ENCODE peak calls at places on chromosomes 4 and X, in four cellular contexts. B, H, G and Z are unnamed samples.

GRCh38 chr4:87410669-87411068 is 11.7 kb upstream of the NUDT9 start:
- DNase-seq in G (no peak), B (no peak), H (no peak), Z (no peak)

GRCh38 chr4:42339935-42340406 is 57.3 kb upstream of the SHISA3 start:
- DNase-seq in G (no peak), H (no peak), B (peak; percentile 1), Z (no peak)

GRCh38 chr4:159390648-159391047 is 287.8 kb downstream of the RAPGEF2 start:
- DNase-seq in H (no peak), B (peak; percentile 99), G (no peak), Z (no peak)

GRCh38 chrX:20265221-20265725 is 1.4 kb downstream of the RPS6KA3 start:
- DNase-seq in G (no peak), B (peak; percentile 77), H (peak; percentile 67), Z (no peak)

GRCh38 chrX:72060196-72060974 is 71.3 kb downstream of the RTL5 start:
- DNase-seq in B (no peak), H (no peak), G (peak; percentile 53), Z (peak; percentile 8)

GRCh38 chr4:53478671-53479456 is 101.4 kb downstream of the FIP1L1 start:
- DNase-seq in B (peak; percentile 86), G (no peak), H (no peak), Z (no peak)

GRCh38 chr4:132056466-132056865 is 1092.6 kb upstream of the PCDH10 start:
- DNase-seq in G (no peak), B (no peak), H (no peak), Z (no peak)

GRCh38 chr4:120266602-120267001 is 200.0 kb upstream of the MAD2L1 start:
- DNase-seq in H (no peak), G (no peak), B (peak; percentile 50), Z (no peak)

GRCh38 chr4:74758521-74758920 is 35.8 kb downstream of the BTC start:
- DNase-seq in G (no peak), H (no peak), B (no peak), Z (no peak)

GRCh38 chr4:140188975-140189374 is 35.0 kb upstream of the MAML3 start:
- DNase-seq in B (peak; percentile 38), H (peak; percentile 55), G (no peak), Z (no peak)

GRCh38 chr4:56271121-56271520 is 116.2 kb downstream of the AASDH start:
- DNase-seq in B (peak; percentile 53), G (no peak), H (no peak), Z (no peak)

GRCh38 chr4:8176547-8177399 is 18.2 kb upstream of the ABLIM2 start:
- DNase-seq in G (no peak), H (no peak), B (peak; percentile 51), Z (no peak)

GRCh38 chr4:96347582-96347981 is 507.7 kb downstream of the PDHA2 start:
- DNase-seq in H (no peak), B (peak; percentile 62), G (no peak), Z (no peak)

GRCh38 chr4:7466904-7467303 is 32.2 kb upstream of the PSAPL1 start:
- DNase-seq in H (no peak), B (no peak), G (peak; percentile 93), Z (peak; percentile 61)

GRCh38 chr4:4327652-4328121 is 37.6 kb downstream of the ZBTB49 start:
- DNase-seq in H (no peak), B (no peak), G (no peak), Z (peak; percentile 2)

GRCh38 chrX:30504309-30504708 is 73.3 kb downstream of the TASL start:
- DNase-seq in G (no peak), H (no peak), B (peak; percentile 8), Z (peak; percentile 0)

GRCh38 chrX:155242300-155242699 is 22.0 kb downstream of the RAB39B start:
- DNase-seq in B (no peak), G (no peak), H (no peak), Z (no peak)

GRCh38 chrX:70498129-70498528 is 53.5 kb downstream of the DLG3 start:
- DNase-seq in H (no peak), B (no peak), G (no peak), Z (no peak)

GRCh38 chrX:13380230-13380629 is 60.4 kb upstream of the ATXN3L start:
- DNase-seq in B (peak; percentile 76), H (no peak), G (no peak), Z (no peak)

GRCh38 chr4:42412251-42412650 is 15.0 kb downstream of the SHISA3 start:
- DNase-seq in B (no peak), H (no peak), G (no peak), Z (no peak)

GRCh38 chrX:155094468-155095061 is 23.3 kb downstream of the BRCC3 start:
- DNase-seq in B (peak; percentile 24), H (no peak), G (no peak), Z (no peak)

GRCh38 chrX:4320436-4320947 is 607.0 kb upstream of the PRKX start:
- DNase-seq in G (no peak), H (no peak), B (no peak), Z (no peak)

GRCh38 chrX:97672608-97673007 is 788.9 kb downstream of the RPA4 start:
- DNase-seq in G (no peak), B (no peak), H (no peak), Z (no peak)

GRCh38 chr4:7124643-7125442 is 57.0 kb upstream of the GRPEL1 start:
- DNase-seq in H (peak; percentile 76), G (no peak), B (peak; percentile 23), Z (no peak)

GRCh38 chr4:57110635-57111546 is 706 bp upstream of the IGFBP7 start:
- DNase-seq in B (peak; percentile 64), G (peak; percentile 63), H (peak; percentile 37), Z (peak; percentile 17)

GRCh38 chr4:174714393-174715211 is 114.4 kb downstream of the GLRA3 start:
- DNase-seq in H (no peak), G (no peak), B (peak; percentile 36), Z (no peak)

GRCh38 chrX:72479324-72480274 is 93.0 kb downstream of the HDAC8 start:
- DNase-seq in H (no peak), B (no peak), G (no peak), Z (no peak)

GRCh38 chrX:24424948-24425347 is 40.1 kb upstream of the PDK3 start:
- DNase-seq in H (peak; percentile 74), B (no peak), G (no peak), Z (no peak)

GRCh38 chr4:82525287-82525898 is 36.4 kb downstream of the TMEM150C start:
- DNase-seq in B (no peak), G (no peak), H (no peak), Z (no peak)

GRCh38 chr4:76830612-76831474 is 67.1 kb downstream of the SOWAHB start:
- DNase-seq in H (peak; percentile 23), G (no peak), B (no peak), Z (no peak)

GRCh38 chr4:16916719-16917337 is 18.4 kb upstream of the LDB2 start:
- DNase-seq in H (no peak), B (peak; percentile 12), G (no peak), Z (no peak)

GRCh38 chrX:80181079-80181478 is 166.5 kb downstream of the TBX22 start:
- DNase-seq in G (no peak), H (no peak), B (no peak), Z (no peak)

GRCh38 chrX:7261672-7262332 is 113.8 kb upstream of the PUDP start:
- DNase-seq in B (no peak), G (no peak), H (no peak), Z (no peak)

GRCh38 chr4:108834787-108835384 is 72.0 kb upstream of the ETNPPL start:
- DNase-seq in G (no peak), B (peak; percentile 50), H (no peak), Z (no peak)

GRCh38 chr4:80271806-80272205 is 5.3 kb downstream of the FGF5 start:
- DNase-seq in H (no peak), G (no peak), B (no peak), Z (no peak)